ENCODE peak calls at places on chromosomes 12 and 14, in four cellular contexts. H is cardiac muscle cell, T is GM10248, S is transverse colon. E is an unnamed sample.

GRCh38 chr14:76715927-76716200 is 45.4 kb upstream of the VASH1 start:
- DNase-seq in T (no peak), H (no peak), S (no peak), E (no peak)

GRCh38 chr14:60532442-60532841 is 23.5 kb downstream of the SIX6 start:
- DNase-seq in T (no peak), S (no peak), H (no peak), E (no peak)

GRCh38 chr14:102211240-102211639 is 71.5 kb downstream of the WDR20 start:
- DNase-seq in T (no peak), H (no peak), S (no peak), E (no peak)

GRCh38 chr14:34301107-34301734 is 160.8 kb downstream of the SPTSSA start:
- DNase-seq in T (peak; percentile 48), S (no peak), H (peak; percentile 52), E (peak; percentile 43)

GRCh38 chr14:102920273-102920997 is 2.0 kb upstream of the AMN start:
- DNase-seq in H (no peak), S (no peak), T (no peak), E (no peak)

GRCh38 chr12:29921307-29921706 is 137.6 kb upstream of the TMTC1 start:
- DNase-seq in H (peak; percentile 56), S (no peak), T (no peak), E (no peak)

GRCh38 chr12:120820885-120821510 is 83.2 kb downstream of the SPPL3 start:
- DNase-seq in S (no peak), T (no peak), H (no peak), E (no peak)

GRCh38 chr12:51533799-51534198 is 57.2 kb upstream of the SCN8A start:
- DNase-seq in H (peak; percentile 44), S (no peak), T (no peak), E (no peak)

GRCh38 chr14:73457935-73458218 is 469 bp downstream of the NUMB start:
- DNase-seq in H (no peak), T (no peak), S (peak; percentile 58), E (no peak)

GRCh38 chr12:24198936-24199644 is 249.6 kb upstream of the SOX5 start:
- DNase-seq in H (no peak), T (no peak), S (no peak), E (no peak)

GRCh38 chr14:49134940-49135339 is 451.2 kb downstream of the RPS29 start:
- DNase-seq in H (no peak), T (no peak), S (no peak), E (no peak)

GRCh38 chr14:86858043-86858442 is 1134.9 kb downstream of the GALC start:
- DNase-seq in H (peak; percentile 57), S (no peak), T (no peak), E (no peak)

GRCh38 chr14:44620106-44621019 is 113.3 kb upstream of the FSCB start:
- DNase-seq in S (no peak), T (no peak), H (peak; percentile 16), E (no peak)

GRCh38 chr14:101065696-101066694 is 162.5 kb upstream of the RTL1 start:
- DNase-seq in H (no peak), S (peak; percentile 2), T (no peak), E (no peak)

DNA sequence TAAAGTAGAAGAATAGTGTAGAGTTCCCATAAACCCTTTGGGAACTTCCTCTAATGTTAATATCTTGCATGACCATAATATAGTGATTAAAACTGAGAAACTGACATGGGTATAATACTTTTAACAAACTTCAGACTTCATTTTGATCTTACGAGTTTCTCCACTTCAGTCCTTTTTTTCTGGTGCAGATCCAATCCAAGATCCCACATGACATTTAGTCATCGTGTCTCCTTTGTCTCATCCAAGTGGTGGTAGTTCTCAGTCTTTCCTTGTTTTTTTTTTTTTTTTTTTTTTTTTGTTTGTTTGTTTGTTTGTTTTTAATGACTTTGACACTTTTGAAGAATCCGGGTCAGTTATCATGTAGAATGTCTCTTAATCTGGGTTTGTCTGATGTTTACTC is 179.2 kb downstream of the CACNA1C start:
- DNase-seq in T (no peak), H (no peak), S (no peak), E (no peak)
- TF ChIP-seq CTCF in T (no peak), H (no peak), S (no peak), E (no peak)

DNA sequence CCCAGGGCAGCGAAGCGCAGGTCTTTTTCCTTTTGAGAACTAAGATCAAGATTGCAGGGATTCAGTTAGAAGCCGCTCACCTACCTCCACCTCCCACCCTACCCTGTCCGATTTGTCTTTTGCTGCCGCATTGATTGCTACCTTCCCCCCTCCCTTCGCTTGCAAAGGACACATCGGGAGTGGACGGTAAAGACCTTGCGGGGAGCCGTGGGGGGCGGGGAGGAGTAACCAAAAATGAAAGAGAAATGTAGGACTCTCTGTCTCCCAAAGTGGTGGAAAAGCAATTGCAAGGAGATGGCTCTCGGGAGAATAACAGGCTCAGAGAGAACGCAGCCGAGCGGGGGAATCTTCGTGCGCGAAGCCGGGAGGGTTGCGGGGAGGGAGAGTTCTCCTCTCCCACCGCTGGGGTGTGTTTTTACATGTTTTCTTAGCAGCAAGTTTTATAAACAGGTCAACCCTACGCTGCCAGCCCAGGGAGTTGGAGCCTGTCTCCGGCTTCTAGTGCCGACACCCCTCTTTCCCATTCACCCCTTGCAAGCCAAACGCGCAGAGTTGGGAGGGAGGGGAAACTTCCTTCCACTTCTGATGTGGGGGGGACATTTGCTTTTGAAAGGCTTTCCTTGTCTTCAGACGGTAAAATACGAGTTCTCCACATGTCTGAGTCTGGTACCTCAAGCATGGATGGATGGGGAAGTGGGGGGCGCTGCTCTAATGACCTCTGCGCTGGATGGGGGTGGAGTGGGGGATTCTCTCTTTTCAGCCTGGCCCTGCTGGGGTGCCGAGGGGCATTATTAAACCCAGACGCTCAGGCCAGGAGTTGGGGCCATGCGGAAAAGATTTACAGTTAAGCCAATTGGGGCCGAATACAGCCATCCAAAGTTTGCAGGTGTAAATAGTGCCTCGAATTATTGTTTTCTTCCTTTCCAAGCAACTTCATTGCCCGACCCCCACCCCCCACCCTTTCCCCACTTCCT is 8.9 kb upstream of the TBX3 start:
- DNase-seq in S (no peak), T (no peak), H (no peak), E (no peak)
- TF ChIP-seq CTCF in S (no peak), T (no peak), H (no peak), E (no peak)

GRCh38 chr12:99200711-99201384 is 446.7 kb upstream of the GARIN6 start:
- DNase-seq in S (no peak), T (no peak), H (no peak), E (no peak)

DNA sequence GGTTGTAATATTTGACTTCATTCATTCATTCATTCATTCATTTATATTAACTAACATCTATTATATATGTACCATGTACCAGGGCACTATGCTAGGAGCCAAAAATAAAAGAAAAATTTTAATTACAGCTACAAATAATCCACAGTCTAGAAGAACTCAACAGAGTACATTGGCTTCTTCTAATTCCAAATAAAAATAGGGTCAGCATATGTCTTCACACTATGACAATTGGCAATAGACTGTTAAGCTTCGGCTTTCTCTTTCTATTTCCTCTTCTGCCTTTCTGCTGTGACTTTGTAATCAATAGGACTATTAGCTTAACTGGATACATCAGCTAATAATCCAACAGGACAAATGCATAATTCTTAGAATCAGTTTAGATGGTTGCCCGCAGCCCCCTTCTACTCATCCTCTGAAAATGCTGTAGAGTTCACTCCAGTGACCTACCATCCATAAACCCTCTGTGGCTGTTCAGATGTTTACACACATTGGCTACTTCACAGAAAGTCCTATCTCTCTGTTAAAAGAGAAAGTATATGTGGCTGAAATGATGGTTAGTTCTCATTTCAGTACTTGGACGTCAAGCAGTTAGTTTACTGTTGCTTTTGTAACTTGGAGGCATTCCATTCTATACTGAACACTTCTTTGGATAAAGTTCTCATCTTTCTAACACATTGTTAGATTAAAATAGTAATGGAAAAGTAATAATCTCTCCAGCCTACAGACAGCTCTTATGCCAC is 445.5 kb upstream of the GARIN6 start:
- DNase-seq in T (no peak), S (no peak), H (no peak), E (no peak)
- TF ChIP-seq CTCF in T (no peak), S (no peak), H (no peak), E (no peak)

GRCh38 chr14:75295061-75295461 is 16.4 kb downstream of the FOS start:
- DNase-seq in H (peak; percentile 90), T (no peak), S (peak; percentile 83), E (no peak)
- TF ChIP-seq CTCF in H (no peak), T (no peak), S (no peak), E (no peak)

GRCh38 chr12:16870845-16871244 is 264.9 kb upstream of the LMO3 start:
- DNase-seq in T (no peak), H (no peak), S (no peak), E (no peak)
- TF ChIP-seq CTCF in T (no peak), H (no peak), S (no peak), E (no peak)

GRCh38 chr14:104680806-104681688 is 8.4 kb upstream of the INF2 start:
- DNase-seq in T (peak; percentile 72), S (peak; percentile 77), H (peak; percentile 77), E (peak; percentile 83)
- TF ChIP-seq CTCF in T (peak; percentile 43), S (no peak), H (peak; percentile 30), E (peak; percentile 58)

DNA sequence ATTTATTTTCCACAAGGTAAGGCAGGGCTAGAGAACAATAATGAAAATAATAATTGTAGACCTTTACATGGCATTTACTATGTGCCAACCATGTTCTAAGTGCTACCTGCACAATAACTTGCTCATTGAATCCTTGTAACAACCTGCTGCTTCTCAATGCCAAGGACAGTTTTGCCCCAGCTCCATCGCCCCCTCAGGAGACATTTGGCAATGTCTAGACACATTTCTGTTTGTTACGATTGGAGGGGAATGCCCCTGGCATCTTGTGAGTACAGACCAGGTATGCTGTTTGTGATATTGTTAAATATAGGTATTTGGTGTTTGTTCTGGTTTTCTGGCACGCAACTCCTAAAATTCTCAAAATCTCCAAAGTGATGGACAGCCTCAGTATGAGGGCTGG is 8.1 kb upstream of the ATXN2 start:
- DNase-seq in S (no peak), H (no peak), T (no peak), E (no peak)
- TF ChIP-seq CTCF in S (no peak), H (no peak), T (no peak), E (no peak)

E was measured in GM13977.